ENCODE peak calls at places on chromosomes 12 and 14, in four cellular contexts. H is K562, Z is A549, A is HepG2. C is an unnamed sample.
A peak's percentile ranks its signal among the peaks of the same experiment; 100 is the strongest.

GRCh38 chr12:132410296-132410625 is 79.7 kb upstream of the FBRSL1 start:
- DNase-seq in Z (no peak), H (no peak), A (no peak), C (no peak)

GRCh38 chr12:94615284-94616216 is 34.8 kb downstream of the TMCC3 start:
- DNase-seq in Z (peak; percentile 61), A (peak; percentile 35), H (peak; percentile 27), C (no peak)

GRCh38 chr14:32508281-32508680 is 179.2 kb downstream of the AKAP6 start:
- DNase-seq in H (no peak), A (no peak), Z (no peak), C (no peak)

GRCh38 chr12:94380507-94380906 is 79.2 kb downstream of the CEP83 start:
- DNase-seq in H (no peak), Z (no peak), A (peak; percentile 54), C (no peak)

GRCh38 chr12:51428256-51428655 is 3.6 kb downstream of the SLC4A8 start:
- DNase-seq in Z (no peak), A (no peak), H (no peak), C (no peak)

GRCh38 chr12:114311966-114312365 is 94.0 kb downstream of the TBX5 start:
- DNase-seq in H (no peak), Z (no peak), A (no peak), C (no peak)

GRCh38 chr14:70987042-70987441 is 79.8 kb downstream of the PCNX1 start:
- DNase-seq in H (no peak), Z (no peak), A (no peak), C (no peak)

GRCh38 chr12:6961278-6961694 is 9.2 kb downstream of the PHB2 start:
- DNase-seq in H (peak; percentile 51), Z (no peak), A (no peak), C (no peak)

GRCh38 chr12:85835810-85836715 is at the start of gene RASSF9:
- DNase-seq in A (peak; percentile 10), Z (peak; percentile 82), H (no peak), C (no peak)

GRCh38 chr14:43896044-43896443 is 611.0 kb downstream of the FSCB start:
- DNase-seq in H (no peak), A (peak; percentile 48), Z (no peak), C (no peak)

GRCh38 chr12:59055204-59055839 is 135.0 kb upstream of the LRIG3 start:
- DNase-seq in H (no peak), Z (peak; percentile 76), A (no peak), C (no peak)

GRCh38 chr14:24784981-24785380 is 151.0 kb upstream of the GZMB start:
- DNase-seq in H (no peak), Z (no peak), A (no peak), C (no peak)

GRCh38 chr12:69024413-69024812 is 91.4 kb upstream of the CPM start:
- DNase-seq in A (no peak), H (no peak), Z (peak; percentile 77), C (no peak)

GRCh38 chr14:77099425-77100167 is 1.5 kb downstream of the CIPC start:
- DNase-seq in A (no peak), H (peak; percentile 18), Z (no peak), C (no peak)
- TF ChIP-seq HMGXB4 in A (no peak), H (no peak), Z (no peak), C (no peak)

DNA sequence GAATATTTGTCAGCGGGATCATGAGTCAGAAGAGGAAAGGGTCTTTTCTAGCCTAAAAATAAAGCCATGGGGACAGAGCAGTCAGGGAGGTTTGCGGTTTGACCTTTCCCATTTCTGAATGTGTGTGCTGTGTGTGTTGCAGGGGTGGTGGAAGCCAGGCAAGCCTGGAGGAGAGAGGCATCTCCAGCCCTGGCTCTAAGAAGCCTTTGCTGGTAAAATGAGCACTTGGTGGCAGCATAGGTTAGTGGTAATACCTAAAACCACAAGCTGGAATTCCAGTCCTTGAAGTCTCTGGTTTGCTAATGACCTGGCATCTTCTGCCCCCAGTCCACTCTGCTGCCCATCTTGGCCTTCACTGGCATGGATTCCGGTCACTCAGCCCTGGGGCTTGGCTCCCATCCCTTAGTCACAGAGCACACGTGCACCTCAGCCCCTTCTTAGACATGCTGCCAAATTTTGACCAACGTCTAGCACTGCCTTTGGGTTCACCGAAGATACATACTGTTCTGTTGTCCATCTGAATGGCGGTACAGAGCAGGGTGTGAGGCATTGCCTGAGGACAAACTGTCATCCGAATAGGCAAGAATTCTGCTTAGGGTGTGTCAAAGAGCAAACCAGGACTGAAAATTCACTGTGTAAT is 52.7 kb downstream of the KCNA5 start:
- DNase-seq in H (no peak), A (no peak), Z (no peak), C (no peak)
- TF ChIP-seq HMGXB4 in H (no peak), A (no peak), Z (no peak), C (no peak)

GRCh38 chr14:20834899-20835298 is 32.3 kb upstream of the RNASE1 start:
- DNase-seq in A (no peak), Z (peak; percentile 26), H (no peak), C (no peak)
- TF ChIP-seq HMGXB4 in A (no peak), Z (no peak), H (no peak), C (no peak)

GRCh38 chr12:84508325-84508861 is 404.2 kb downstream of the SLC6A15 start:
- DNase-seq in H (no peak), A (peak; percentile 12), Z (peak; percentile 60), C (no peak)
- TF ChIP-seq HMGXB4 in H (no peak), A (no peak), Z (no peak), C (no peak)

DNA sequence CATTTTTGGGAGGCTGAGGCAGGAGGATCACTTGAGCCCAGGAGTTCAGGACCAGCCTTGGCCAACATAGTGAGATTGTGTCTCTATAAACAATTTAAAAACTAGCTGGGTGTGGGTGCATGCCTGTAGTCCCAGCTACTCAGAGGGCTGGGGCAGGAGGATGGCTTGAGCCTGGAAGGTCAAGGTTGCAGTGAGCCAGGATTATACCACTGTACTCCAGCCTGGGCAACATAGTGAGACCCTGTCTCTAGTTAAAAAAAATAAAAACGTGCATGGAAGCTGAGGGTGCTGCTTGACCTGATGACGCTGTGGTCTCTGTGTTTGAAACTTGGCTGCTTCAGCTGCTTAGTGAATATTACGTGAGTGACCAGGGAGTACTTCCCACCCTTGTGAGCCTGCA is 89.7 kb downstream of the PPP2R5C start:
- DNase-seq in Z (no peak), H (no peak), A (no peak), C (no peak)
- TF ChIP-seq HMGXB4 in Z (no peak), H (no peak), A (no peak), C (no peak)

DNA sequence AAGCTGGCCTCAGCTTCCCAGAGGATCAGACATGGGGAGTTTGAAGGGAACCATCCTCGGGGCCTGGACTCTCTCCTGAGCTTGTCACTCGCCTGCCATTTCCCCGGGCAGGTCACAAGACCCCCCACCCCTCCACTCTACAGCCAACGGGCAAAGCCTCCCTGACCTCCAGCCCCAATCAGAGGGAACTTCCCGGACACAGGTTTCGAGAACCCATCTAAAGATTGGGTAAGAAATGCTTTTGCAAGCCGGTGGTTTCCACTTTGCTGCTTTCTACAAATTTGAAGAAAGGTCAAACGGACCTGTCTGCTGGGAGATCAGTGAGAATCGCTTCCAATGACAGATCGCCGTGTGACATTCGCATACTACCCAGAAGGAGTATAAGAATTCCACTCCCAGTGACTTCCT is 89.6 kb downstream of the SCARB1 start:
- DNase-seq in H (no peak), Z (no peak), A (no peak), C (no peak)
- TF ChIP-seq HMGXB4 in H (no peak), Z (no peak), A (no peak), C (no peak)

GRCh38 chr14:105065280-105066228 is at the start of gene GPR132:
- DNase-seq in Z (no peak), H (peak; percentile 24), A (no peak), C (no peak)

GRCh38 chr14:105067969-105068301 is 2.7 kb upstream of the GPR132 start:
- DNase-seq in Z (no peak), A (no peak), H (no peak), C (no peak)

GRCh38 chr14:105064721-105065143 is 498 bp downstream of the GPR132 start:
- DNase-seq in A (peak; percentile 36), Z (no peak), H (no peak), C (no peak)

GRCh38 chr14:105067140-105067968 is 2.1 kb upstream of the GPR132 start:
- DNase-seq in Z (no peak), H (no peak), A (no peak), C (no peak)

GRCh38 chr14:105066285-105067071 is 1.2 kb upstream of the GPR132 start:
- DNase-seq in A (no peak), Z (no peak), H (no peak), C (no peak)
- TF ChIP-seq HMGXB4 in A (no peak), Z (no peak), H (no peak), C (no peak)

GRCh38 chr14:30861200-30861599 is 13.2 kb upstream of the COCH start:
- DNase-seq in A (no peak), Z (no peak), H (no peak), C (no peak)
- TF ChIP-seq HMGXB4 in A (no peak), Z (no peak), H (no peak), C (no peak)

GRCh38 chr12:104507672-104508071 is 50.9 kb downstream of the CHST11 start:
- DNase-seq in A (no peak), H (peak; percentile 40), Z (no peak), C (no peak)
- TF ChIP-seq HMGXB4 in A (no peak), H (no peak), Z (no peak), C (no peak)

C was measured in WTC11.